ENCODE peak calls at places on chromosome 17, in seven cellular contexts. W is mammary epithelial cell, F is HCT116, L is IMR-90, J is PC-3, Q is fibroblast of lung, O is SK-N-SH. Z is an unnamed sample.

GRCh38 chr17:74233937-74234336 is 20.6 kb downstream of the TTYH2 start:
- DNase-seq in W (no peak), F (no peak), L (no peak), J (no peak), Q (no peak), O (no peak), Z (no peak)

GRCh38 chr17:3887811-3888210 is 5.0 kb downstream of the CAMKK1 start:
- DNase-seq in W (no peak), F (no peak), L (no peak), J (no peak), Q (no peak), O (no peak), Z (no peak)

GRCh38 chr17:31673076-31673475 is 186.0 kb downstream of the COPRS start:
- DNase-seq in W (no peak), F (no peak), L (no peak), J (no peak), Q (no peak), O (no peak), Z (no peak)

GRCh38 chr17:68676856-68677255 is 75.7 kb upstream of the FAM20A start:
- DNase-seq in W (no peak), F (no peak), L (no peak), J (no peak), Q (no peak), O (no peak), Z (no peak)

GRCh38 chr17:36602924-36603384 is 1.6 kb downstream of the MRM1 start:
- DNase-seq in W (peak), F (peak), L (peak), J (peak), Q (peak), O (peak), Z (peak)

GRCh38 chr17:37490638-37491614 is 1.2 kb downstream of the DUSP14 start:
- DNase-seq in W (peak), F (peak), L (peak), J (peak), Q (peak), O (no peak), Z (peak)

GRCh38 chr17:46759141-46759540 is 59.4 kb downstream of the WNT3 start:
- DNase-seq in W (no peak), F (no peak), L (no peak), J (no peak), Q (no peak), O (no peak), Z (no peak)

GRCh38 chr17:9470171-9470570 is 105.4 kb downstream of the STX8 start:
- DNase-seq in W (no peak), F (no peak), L (no peak), J (no peak), Q (peak), O (no peak), Z (no peak)

GRCh38 chr17:65434251-65434650 is 127.2 kb downstream of the AXIN2 start:
- DNase-seq in W (no peak), F (no peak), L (no peak), J (no peak), Q (peak), O (no peak), Z (no peak)

GRCh38 chr17:43042025-43042424 is 17.0 kb downstream of the RND2 start:
- DNase-seq in W (no peak), F (no peak), L (peak), J (no peak), Q (peak), O (no peak), Z (peak)

GRCh38 chr17:45686250-45686649 is 97.9 kb upstream of the CRHR1 start:
- DNase-seq in W (no peak), F (no peak), L (no peak), J (no peak), Q (no peak), O (no peak), Z (no peak)

GRCh38 chr17:65457635-65458257 is 103.7 kb downstream of the AXIN2 start:
- DNase-seq in W (no peak), F (no peak), L (no peak), J (no peak), Q (no peak), O (no peak), Z (no peak)

GRCh38 chr17:65925606-65926307 is 266.2 kb downstream of the CEP112 start:
- DNase-seq in W (no peak), F (no peak), L (peak), J (peak), Q (peak), O (no peak), Z (peak)

GRCh38 chr17:47720754-47721533 is 12.1 kb upstream of the TBX21 start:
- DNase-seq in W (peak), F (peak), L (no peak), J (peak), Q (peak), O (peak), Z (no peak)

GRCh38 chr17:48093341-48094045 is 7.8 kb downstream of the CBX1 start:
- DNase-seq in W (no peak), F (no peak), L (no peak), J (no peak), Q (no peak), O (no peak), Z (no peak)

GRCh38 chr17:44177641-44178040 is 7.1 kb downstream of the ASB16 start:
- DNase-seq in W (no peak), F (no peak), L (no peak), J (no peak), Q (no peak), O (no peak), Z (peak)

GRCh38 chr17:34575182-34575581 is 4.2 kb upstream of the TMEM132E start:
- DNase-seq in W (no peak), F (no peak), L (no peak), J (no peak), Q (no peak), O (no peak), Z (no peak)

GRCh38 chr17:34579017-34579946 is at the start of gene TMEM132E:
- DNase-seq in W (peak), F (no peak), L (peak), J (no peak), Q (peak), O (peak), Z (peak)

GRCh38 chr17:34579979-34580684 is 750 bp downstream of the TMEM132E start:
- DNase-seq in W (peak), F (no peak), L (no peak), J (no peak), Q (no peak), O (peak), Z (peak)

GRCh38 chr17:34578656-34579016 is 746 bp upstream of the TMEM132E start:
- DNase-seq in W (no peak), F (no peak), L (no peak), J (no peak), Q (no peak), O (no peak), Z (peak)

DNA sequence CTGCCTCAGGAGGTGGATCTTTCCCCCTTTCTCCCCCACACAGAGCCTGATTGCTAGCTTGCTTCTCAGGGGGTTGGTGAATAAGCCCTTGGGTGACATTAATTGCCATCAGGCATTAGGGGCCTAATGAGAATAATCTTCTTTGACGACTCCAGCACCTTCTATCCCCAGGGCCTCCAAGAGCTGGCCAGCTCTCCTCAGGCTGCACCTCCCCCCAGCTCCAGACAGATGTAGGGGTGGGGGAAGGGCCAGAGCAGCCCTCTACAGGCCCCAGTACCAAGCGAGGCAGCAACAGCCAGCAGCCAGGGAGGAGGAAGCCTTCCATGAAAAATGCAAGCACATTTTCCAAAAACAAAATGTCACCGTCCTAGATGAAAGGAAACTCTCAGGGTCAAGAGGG is 1.4 kb upstream of the TMEM132E start:
- DNase-seq in W (no peak), F (no peak), L (no peak), J (no peak), Q (no peak), O (no peak), Z (peak)
- H3K4me2 ChIP-seq in W (no peak), F (no peak), L (no peak), J (no peak), Q (no peak), O (no peak), Z (no peak)

GRCh38 chr17:58370309-58370708 is 18.3 kb upstream of the SUPT4H1 start:
- DNase-seq in W (no peak), F (no peak), L (no peak), J (no peak), Q (no peak), O (no peak), Z (peak)
- H2AFZ ChIP-seq in W (no peak), F (no peak), L (no peak), J (no peak), Q (no peak), O (no peak), Z (no peak)

GRCh38 chr17:49910858-49911204 is 58.2 kb upstream of the DLX4 start:
- DNase-seq in W (no peak), F (no peak), L (no peak), J (no peak), Q (no peak), O (no peak), Z (no peak)
- H3K4me2 ChIP-seq in W (no peak), F (no peak), L (no peak), J (peak), Q (no peak), O (no peak), Z (peak)

DNA sequence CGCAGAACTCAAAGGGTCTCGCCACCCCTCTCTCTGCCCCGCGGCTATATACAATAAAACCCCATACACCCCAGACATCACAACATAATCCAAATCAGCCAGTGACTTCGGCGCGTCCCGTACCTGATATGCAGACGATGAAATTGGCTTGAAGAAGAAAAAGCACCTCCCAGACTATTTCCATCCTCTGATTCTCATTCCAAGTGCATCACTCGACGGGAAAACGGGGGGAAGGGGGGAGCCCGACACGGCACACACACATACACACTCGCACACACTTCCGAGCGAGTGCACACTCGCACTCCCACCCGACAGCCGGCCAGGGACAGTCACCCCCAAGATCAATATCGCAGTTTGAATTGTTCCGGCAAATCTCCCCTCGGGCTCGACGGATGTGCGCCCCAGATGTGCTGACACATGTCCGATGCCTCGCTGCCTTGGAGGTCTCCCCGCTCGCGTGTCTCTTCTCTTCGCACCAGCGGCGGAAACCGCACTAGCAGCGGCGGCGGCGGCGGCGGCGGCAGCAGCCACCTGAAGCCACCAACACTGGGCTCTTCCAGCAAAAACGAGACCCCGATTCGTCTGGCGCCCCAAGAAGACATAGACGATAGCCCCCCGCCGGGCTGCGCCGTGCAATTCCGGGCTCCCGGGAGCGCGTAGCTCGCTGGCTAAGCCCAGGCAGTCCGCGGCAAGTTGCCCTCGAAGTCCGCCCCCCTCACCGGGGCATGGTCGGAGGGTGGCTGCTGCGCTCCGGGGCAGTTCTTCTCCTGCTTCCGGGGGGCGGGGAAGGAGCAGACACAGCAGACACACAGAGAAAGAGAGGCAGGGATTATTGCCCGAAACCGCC is 688 bp downstream of the CA10 start:
- DNase-seq in W (no peak), F (no peak), L (no peak), J (no peak), Q (no peak), O (peak), Z (no peak)
- H2AFZ ChIP-seq in W (peak), F (no peak), L (no peak), J (no peak), Q (no peak), O (no peak), Z (no peak)

GRCh38 chr17:8001976-8002645 is at the start of gene GUCY2D:
- DNase-seq in W (no peak), F (no peak), L (no peak), J (no peak), Q (no peak), O (no peak), Z (peak)
- H3K4me2 ChIP-seq in W (no peak), F (no peak), L (no peak), J (no peak), Q (no peak), O (no peak), Z (peak)

GRCh38 chr17:29628619-29629018 is 5.9 kb upstream of the CORO6 start:
- DNase-seq in W (no peak), F (no peak), L (no peak), J (no peak), Q (no peak), O (no peak), Z (no peak)
- H2AFZ ChIP-seq in W (no peak), F (no peak), L (no peak), J (no peak), Q (no peak), O (no peak), Z (no peak)